ENCODE peak calls at places on chromosomes 11 and 22, in seven cellular contexts. One of them, this sample, is unnamed.
A peak's percentile ranks its signal among the peaks of the same experiment; 100 is the strongest.

GRCh38 chr11:7657306-7658025 is 15.8 kb downstream of the CYB5R2 start:
- DNase-seq in sigmoid colon: peak; percentile 78
- DNase-seq in fibroblast of pulmonary artery: peak; percentile 84
- DNase-seq in epithelial cell of esophagus: peak; percentile 84
- DNase-seq in SJSA1: peak; percentile 23
- DNase-seq in spleen: no peak
- DNase-seq in AG09309: no peak
- DNase-seq in this sample: peak; percentile 53

GRCh38 chr22:46056169-46057041 is 79.4 kb upstream of the WNT7B start:
- DNase-seq in AG09309: no peak
- DNase-seq in SJSA1: peak; percentile 76
- DNase-seq in sigmoid colon: peak; percentile 85
- DNase-seq in epithelial cell of esophagus: peak; percentile 42
- DNase-seq in fibroblast of pulmonary artery: no peak
- DNase-seq in spleen: peak; percentile 78
- DNase-seq in this sample: no peak

GRCh38 chr22:19942886-19943664 is 1.5 kb upstream of the TXNRD2 start:
- DNase-seq in AG09309: peak; percentile 80
- DNase-seq in sigmoid colon: peak; percentile 81
- DNase-seq in spleen: no peak
- DNase-seq in SJSA1: peak; percentile 87
- DNase-seq in epithelial cell of esophagus: peak; percentile 86
- DNase-seq in fibroblast of pulmonary artery: peak; percentile 87
- DNase-seq in this sample: no peak

GRCh38 chr22:47351836-47352579 is 589.6 kb downstream of the TBC1D22A start:
- DNase-seq in AG09309: no peak
- DNase-seq in SJSA1: no peak
- DNase-seq in sigmoid colon: peak; percentile 34
- DNase-seq in spleen: peak; percentile 53
- DNase-seq in fibroblast of pulmonary artery: no peak
- DNase-seq in epithelial cell of esophagus: no peak
- DNase-seq in this sample: no peak

GRCh38 chr11:73317373-73317772 is 9.3 kb downstream of the ARHGEF17 start:
- DNase-seq in sigmoid colon: peak; percentile 93
- DNase-seq in AG09309: no peak
- DNase-seq in spleen: no peak
- DNase-seq in epithelial cell of esophagus: no peak
- DNase-seq in fibroblast of pulmonary artery: no peak
- DNase-seq in SJSA1: no peak
- DNase-seq in this sample: no peak

GRCh38 chr22:29199702-29200400 is 5.8 kb upstream of the EMID1 start:
- DNase-seq in spleen: no peak
- DNase-seq in epithelial cell of esophagus: no peak
- DNase-seq in AG09309: no peak
- DNase-seq in sigmoid colon: no peak
- DNase-seq in SJSA1: no peak
- DNase-seq in fibroblast of pulmonary artery: no peak
- DNase-seq in this sample: no peak

GRCh38 chr11:110123003-110123402 is 29.8 kb downstream of the ZC3H12C start:
- DNase-seq in fibroblast of pulmonary artery: peak; percentile 84
- DNase-seq in epithelial cell of esophagus: no peak
- DNase-seq in spleen: no peak
- DNase-seq in AG09309: peak; percentile 38
- DNase-seq in sigmoid colon: no peak
- DNase-seq in SJSA1: no peak
- DNase-seq in this sample: no peak

GRCh38 chr11:1832181-1832988 is 2.4 kb upstream of the SYT8 start:
- DNase-seq in AG09309: no peak
- DNase-seq in spleen: peak; percentile 92
- DNase-seq in sigmoid colon: no peak
- DNase-seq in epithelial cell of esophagus: no peak
- DNase-seq in fibroblast of pulmonary artery: peak; percentile 14
- DNase-seq in SJSA1: peak; percentile 53
- DNase-seq in this sample: no peak

GRCh38 chr22:50189849-50190181 is 4.1 kb downstream of the TRABD start:
- DNase-seq in fibroblast of pulmonary artery: no peak
- DNase-seq in SJSA1: no peak
- DNase-seq in spleen: peak; percentile 85
- DNase-seq in AG09309: no peak
- DNase-seq in sigmoid colon: no peak
- DNase-seq in epithelial cell of esophagus: no peak
- DNase-seq in this sample: no peak

GRCh38 chr11:68468217-68468828 is 7.8 kb downstream of the PPP6R3 start:
- DNase-seq in SJSA1: no peak
- DNase-seq in sigmoid colon: no peak
- DNase-seq in spleen: no peak
- DNase-seq in epithelial cell of esophagus: no peak
- DNase-seq in AG09309: no peak
- DNase-seq in fibroblast of pulmonary artery: no peak
- DNase-seq in this sample: no peak

GRCh38 chr11:112656772-112657428 is 304.3 kb upstream of the NCAM1 start:
- DNase-seq in sigmoid colon: no peak
- DNase-seq in spleen: no peak
- DNase-seq in epithelial cell of esophagus: peak; percentile 92
- DNase-seq in AG09309: peak; percentile 79
- DNase-seq in SJSA1: no peak
- DNase-seq in fibroblast of pulmonary artery: peak; percentile 48
- DNase-seq in this sample: no peak

GRCh38 chr22:37710675-37711074 is 13.8 kb downstream of the TRIOBP start:
- DNase-seq in fibroblast of pulmonary artery: no peak
- DNase-seq in sigmoid colon: no peak
- DNase-seq in epithelial cell of esophagus: peak; percentile 35
- DNase-seq in spleen: no peak
- DNase-seq in AG09309: no peak
- DNase-seq in SJSA1: no peak
- DNase-seq in this sample: no peak

GRCh38 chr22:30910358-30910757 is 58.2 kb downstream of the MORC2 start:
- DNase-seq in epithelial cell of esophagus: no peak
- DNase-seq in fibroblast of pulmonary artery: no peak
- DNase-seq in sigmoid colon: peak; percentile 26
- DNase-seq in spleen: no peak
- DNase-seq in AG09309: no peak
- DNase-seq in SJSA1: no peak
- DNase-seq in this sample: no peak

GRCh38 chr11:87878373-87878779 is 296.9 kb downstream of the RAB38 start:
- DNase-seq in spleen: no peak
- DNase-seq in sigmoid colon: no peak
- DNase-seq in AG09309: peak; percentile 43
- DNase-seq in SJSA1: peak; percentile 1
- DNase-seq in fibroblast of pulmonary artery: peak; percentile 73
- DNase-seq in epithelial cell of esophagus: peak; percentile 66
- DNase-seq in this sample: peak; percentile 32

GRCh38 chr22:17266261-17266971 is 47.2 kb upstream of the ADA2 start:
- DNase-seq in spleen: no peak
- DNase-seq in fibroblast of pulmonary artery: no peak
- DNase-seq in sigmoid colon: no peak
- DNase-seq in epithelial cell of esophagus: no peak
- DNase-seq in AG09309: no peak
- DNase-seq in SJSA1: no peak
- DNase-seq in this sample: peak; percentile 87

GRCh38 chr11:66235141-66235540 is 33.3 kb upstream of the RAB1B start:
- DNase-seq in SJSA1: no peak
- DNase-seq in epithelial cell of esophagus: no peak
- DNase-seq in fibroblast of pulmonary artery: no peak
- DNase-seq in spleen: no peak
- DNase-seq in AG09309: no peak
- DNase-seq in sigmoid colon: no peak
- DNase-seq in this sample: no peak

GRCh38 chr11:56396047-56396446 is 16.4 kb upstream of the OR5AL1 start:
- DNase-seq in fibroblast of pulmonary artery: no peak
- DNase-seq in epithelial cell of esophagus: peak; percentile 1
- DNase-seq in spleen: no peak
- DNase-seq in sigmoid colon: no peak
- DNase-seq in AG09309: no peak
- DNase-seq in SJSA1: no peak
- DNase-seq in this sample: no peak

GRCh38 chr11:46529928-46530574 is 63.8 kb downstream of the AMBRA1 start:
- DNase-seq in fibroblast of pulmonary artery: no peak
- DNase-seq in sigmoid colon: no peak
- DNase-seq in epithelial cell of esophagus: no peak
- DNase-seq in AG09309: no peak
- DNase-seq in SJSA1: no peak
- DNase-seq in spleen: no peak
- DNase-seq in this sample: no peak
- H3K4me3 ChIP-seq in fibroblast of pulmonary artery: no peak overlapping the region
- H3K4me3 ChIP-seq in sigmoid colon: no peak overlapping the region
- H3K4me3 ChIP-seq in epithelial cell of esophagus: no peak overlapping the region
- H3K4me3 ChIP-seq in AG09309: no peak overlapping the region
- H3K4me3 ChIP-seq in SJSA1: no peak overlapping the region
- H3K4me3 ChIP-seq in spleen: no peak overlapping the region
- H3K4me3 ChIP-seq in this sample: no peak overlapping the region

GRCh38 chr11:17608830-17609229 is 61.8 kb downstream of the OTOG start:
- DNase-seq in spleen: no peak
- DNase-seq in AG09309: no peak
- DNase-seq in epithelial cell of esophagus: no peak
- DNase-seq in sigmoid colon: no peak
- DNase-seq in fibroblast of pulmonary artery: no peak
- DNase-seq in SJSA1: no peak
- DNase-seq in this sample: no peak

GRCh38 chr11:17606206-17607082 is 59.4 kb downstream of the OTOG start:
- DNase-seq in spleen: no peak
- DNase-seq in fibroblast of pulmonary artery: no peak
- DNase-seq in AG09309: no peak
- DNase-seq in sigmoid colon: no peak
- DNase-seq in epithelial cell of esophagus: no peak
- DNase-seq in SJSA1: no peak
- DNase-seq in this sample: no peak

GRCh38 chr11:17607572-17608570 is 60.8 kb downstream of the OTOG start:
- DNase-seq in fibroblast of pulmonary artery: no peak
- DNase-seq in sigmoid colon: no peak
- DNase-seq in SJSA1: no peak
- DNase-seq in spleen: no peak
- DNase-seq in AG09309: no peak
- DNase-seq in epithelial cell of esophagus: no peak
- DNase-seq in this sample: no peak

GRCh38 chr11:17605736-17606135 is 58.7 kb downstream of the OTOG start:
- DNase-seq in epithelial cell of esophagus: no peak
- DNase-seq in sigmoid colon: no peak
- DNase-seq in SJSA1: no peak
- DNase-seq in AG09309: no peak
- DNase-seq in fibroblast of pulmonary artery: no peak
- DNase-seq in spleen: peak; percentile 73
- DNase-seq in this sample: no peak

GRCh38 chr11:17607083-17607429 is 60.0 kb downstream of the OTOG start:
- DNase-seq in epithelial cell of esophagus: no peak
- DNase-seq in sigmoid colon: no peak
- DNase-seq in spleen: no peak
- DNase-seq in SJSA1: no peak
- DNase-seq in fibroblast of pulmonary artery: no peak
- DNase-seq in AG09309: no peak
- DNase-seq in this sample: no peak
- H3K4me3 ChIP-seq in epithelial cell of esophagus: no peak overlapping the region
- H3K4me3 ChIP-seq in sigmoid colon: no peak overlapping the region
- H3K4me3 ChIP-seq in spleen: no peak overlapping the region
- H3K4me3 ChIP-seq in SJSA1: no peak overlapping the region
- H3K4me3 ChIP-seq in fibroblast of pulmonary artery: no peak overlapping the region
- H3K4me3 ChIP-seq in AG09309: no peak overlapping the region
- H3K4me3 ChIP-seq in this sample: no peak overlapping the region

DNA sequence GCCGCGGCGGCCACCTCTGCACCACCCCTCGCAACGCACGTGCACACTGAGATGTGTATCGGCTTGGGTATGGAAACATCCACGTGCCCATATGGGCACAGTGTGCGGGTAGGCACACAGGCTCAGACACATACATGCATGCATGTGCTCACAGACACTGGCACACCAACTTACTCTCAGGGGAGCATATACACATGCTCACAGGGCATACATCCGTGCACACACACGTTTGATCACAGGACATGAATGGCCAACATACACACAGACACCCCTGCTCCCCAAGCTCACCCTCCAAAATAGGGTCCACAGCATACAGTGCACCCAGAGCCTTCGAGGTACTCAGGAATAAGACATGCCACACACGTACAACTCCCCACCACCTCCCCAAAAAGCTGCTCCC is 52.9 kb downstream of the SLC22A12 start:
- DNase-seq in fibroblast of pulmonary artery: no peak
- DNase-seq in sigmoid colon: no peak
- DNase-seq in SJSA1: no peak
- DNase-seq in spleen: no peak
- DNase-seq in epithelial cell of esophagus: no peak
- DNase-seq in AG09309: no peak
- DNase-seq in this sample: no peak
- H3K4me3 ChIP-seq in fibroblast of pulmonary artery: no peak overlapping the region
- H3K4me3 ChIP-seq in sigmoid colon: peak overlapping the region; percentile 71
- H3K4me3 ChIP-seq in SJSA1: no peak overlapping the region
- H3K4me3 ChIP-seq in spleen: no peak overlapping the region
- H3K4me3 ChIP-seq in epithelial cell of esophagus: no peak overlapping the region
- H3K4me3 ChIP-seq in AG09309: no peak overlapping the region
- H3K4me3 ChIP-seq in this sample: peak overlapping the region; percentile 33

DNA sequence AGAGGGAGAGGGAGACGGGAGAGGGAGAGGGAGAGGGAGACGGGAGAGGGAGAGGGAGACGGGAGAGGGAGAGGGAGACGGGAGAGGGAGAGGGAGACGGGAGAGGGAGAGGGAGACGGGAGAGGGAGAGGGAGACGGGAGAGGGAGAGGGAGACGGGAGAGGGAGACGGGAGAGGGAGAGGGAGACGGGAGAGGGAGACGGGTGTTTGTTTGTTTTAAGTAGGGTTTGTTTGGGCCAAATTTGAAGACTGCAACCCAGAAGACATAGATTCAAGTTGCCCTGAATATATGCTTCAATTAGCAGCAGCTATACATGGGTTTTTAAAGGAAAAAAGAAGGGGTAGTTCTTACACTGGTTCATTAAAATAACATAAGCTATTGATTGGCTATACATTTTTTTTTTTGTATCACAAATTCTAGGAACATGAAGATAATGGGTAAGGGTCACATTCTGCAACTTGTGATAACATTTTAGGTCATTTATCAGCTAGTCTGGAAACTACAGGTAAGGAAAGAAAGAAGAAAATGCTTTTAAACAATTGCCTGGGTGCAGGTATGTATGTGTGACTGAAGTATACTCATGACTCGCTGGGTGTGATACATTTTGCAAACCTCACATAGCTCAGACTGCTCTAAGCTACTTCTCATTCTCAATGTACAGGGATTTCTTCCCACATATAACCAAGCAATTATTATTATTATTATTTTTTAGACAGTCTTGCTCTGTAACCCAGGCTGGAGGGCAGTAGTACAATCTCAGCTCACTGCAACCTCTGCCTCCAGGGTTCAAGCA is 67.3 kb downstream of the MCHR1 start:
- DNase-seq in fibroblast of pulmonary artery: no peak
- DNase-seq in SJSA1: no peak
- DNase-seq in epithelial cell of esophagus: peak; percentile 69
- DNase-seq in spleen: no peak
- DNase-seq in AG09309: no peak
- DNase-seq in sigmoid colon: no peak
- DNase-seq in this sample: no peak
- H3K4me3 ChIP-seq in fibroblast of pulmonary artery: no peak overlapping the region
- H3K4me3 ChIP-seq in SJSA1: no peak overlapping the region
- H3K4me3 ChIP-seq in epithelial cell of esophagus: no peak overlapping the region
- H3K4me3 ChIP-seq in spleen: no peak overlapping the region
- H3K4me3 ChIP-seq in AG09309: no peak overlapping the region
- H3K4me3 ChIP-seq in sigmoid colon: no peak overlapping the region
- H3K4me3 ChIP-seq in this sample: no peak overlapping the region

GRCh38 chr11:75273989-75274391 is 33.4 kb downstream of the TPBGL start:
- DNase-seq in AG09309: no peak
- DNase-seq in fibroblast of pulmonary artery: no peak
- DNase-seq in sigmoid colon: peak; percentile 55
- DNase-seq in SJSA1: no peak
- DNase-seq in epithelial cell of esophagus: no peak
- DNase-seq in spleen: peak; percentile 75
- DNase-seq in this sample: no peak
- H3K4me3 ChIP-seq in AG09309: no peak overlapping the region
- H3K4me3 ChIP-seq in fibroblast of pulmonary artery: no peak overlapping the region
- H3K4me3 ChIP-seq in sigmoid colon: no peak overlapping the region
- H3K4me3 ChIP-seq in SJSA1: no peak overlapping the region
- H3K4me3 ChIP-seq in epithelial cell of esophagus: no peak overlapping the region
- H3K4me3 ChIP-seq in spleen: no peak overlapping the region
- H3K4me3 ChIP-seq in this sample: no peak overlapping the region